ENCODE peak calls at places on chromosomes 1 and 21, in five cellular contexts. One of them, this sample, is unnamed.
A peak's percentile ranks its signal among the peaks of the same experiment; 100 is the strongest.

GRCh38 chr1:243748706-243749283 is 101.2 kb downstream of the AKT3 start:
- DNase-seq in mesendoderm: peak; percentile 83
- DNase-seq in mucosa of descending colon: no peak
- DNase-seq in CD8-positive, alpha-beta memory T cell: no peak
- DNase-seq in IMR-90: peak; percentile 88
- DNase-seq in this sample: peak; percentile 42

GRCh38 chr21:42781150-42781980 is 98.0 kb downstream of the WDR4 start:
- DNase-seq in mesendoderm: peak; percentile 81
- DNase-seq in mucosa of descending colon: no peak
- DNase-seq in CD8-positive, alpha-beta memory T cell: no peak
- DNase-seq in IMR-90: no peak
- DNase-seq in this sample: no peak

GRCh38 chr1:156284112-156284511 is at the start of gene TMEM79:
- DNase-seq in mesendoderm: no peak
- DNase-seq in mucosa of descending colon: no peak
- DNase-seq in CD8-positive, alpha-beta memory T cell: no peak
- DNase-seq in IMR-90: no peak
- DNase-seq in this sample: no peak

GRCh38 chr1:179178965-179179364 is 50.5 kb downstream of the ABL2 start:
- DNase-seq in mesendoderm: no peak
- DNase-seq in mucosa of descending colon: no peak
- DNase-seq in CD8-positive, alpha-beta memory T cell: no peak
- DNase-seq in IMR-90: peak; percentile 72
- DNase-seq in this sample: no peak

GRCh38 chr21:45822002-45822397 is 159.6 kb upstream of the COL6A1 start:
- DNase-seq in mesendoderm: no peak
- DNase-seq in mucosa of descending colon: no peak
- DNase-seq in CD8-positive, alpha-beta memory T cell: no peak
- DNase-seq in IMR-90: no peak
- DNase-seq in this sample: no peak

GRCh38 chr1:119367332-119368124 is 1.1 kb upstream of the HAO2 start:
- DNase-seq in mesendoderm: peak; percentile 71
- DNase-seq in mucosa of descending colon: no peak
- DNase-seq in CD8-positive, alpha-beta memory T cell: no peak
- DNase-seq in IMR-90: peak; percentile 45
- DNase-seq in this sample: no peak

GRCh38 chr1:10795305-10796021 is 983 bp downstream of the CASZ1 start:
- DNase-seq in mesendoderm: no peak
- DNase-seq in mucosa of descending colon: no peak
- DNase-seq in CD8-positive, alpha-beta memory T cell: no peak
- DNase-seq in IMR-90: no peak
- DNase-seq in this sample: no peak

GRCh38 chr1:57951390-57951789 is 527.5 kb upstream of the DAB1 start:
- DNase-seq in mesendoderm: no peak
- DNase-seq in mucosa of descending colon: no peak
- DNase-seq in CD8-positive, alpha-beta memory T cell: no peak
- DNase-seq in IMR-90: no peak
- DNase-seq in this sample: no peak

GRCh38 chr1:94697839-94698238 is 122.3 kb upstream of the SLC44A3 start:
- DNase-seq in mesendoderm: no peak
- DNase-seq in mucosa of descending colon: no peak
- DNase-seq in CD8-positive, alpha-beta memory T cell: no peak
- DNase-seq in IMR-90: no peak
- DNase-seq in this sample: no peak

GRCh38 chr1:175172503-175172902 is 20.1 kb downstream of the KIAA0040 start:
- DNase-seq in mesendoderm: no peak
- DNase-seq in mucosa of descending colon: no peak
- DNase-seq in CD8-positive, alpha-beta memory T cell: no peak
- DNase-seq in IMR-90: no peak
- DNase-seq in this sample: no peak

DNA sequence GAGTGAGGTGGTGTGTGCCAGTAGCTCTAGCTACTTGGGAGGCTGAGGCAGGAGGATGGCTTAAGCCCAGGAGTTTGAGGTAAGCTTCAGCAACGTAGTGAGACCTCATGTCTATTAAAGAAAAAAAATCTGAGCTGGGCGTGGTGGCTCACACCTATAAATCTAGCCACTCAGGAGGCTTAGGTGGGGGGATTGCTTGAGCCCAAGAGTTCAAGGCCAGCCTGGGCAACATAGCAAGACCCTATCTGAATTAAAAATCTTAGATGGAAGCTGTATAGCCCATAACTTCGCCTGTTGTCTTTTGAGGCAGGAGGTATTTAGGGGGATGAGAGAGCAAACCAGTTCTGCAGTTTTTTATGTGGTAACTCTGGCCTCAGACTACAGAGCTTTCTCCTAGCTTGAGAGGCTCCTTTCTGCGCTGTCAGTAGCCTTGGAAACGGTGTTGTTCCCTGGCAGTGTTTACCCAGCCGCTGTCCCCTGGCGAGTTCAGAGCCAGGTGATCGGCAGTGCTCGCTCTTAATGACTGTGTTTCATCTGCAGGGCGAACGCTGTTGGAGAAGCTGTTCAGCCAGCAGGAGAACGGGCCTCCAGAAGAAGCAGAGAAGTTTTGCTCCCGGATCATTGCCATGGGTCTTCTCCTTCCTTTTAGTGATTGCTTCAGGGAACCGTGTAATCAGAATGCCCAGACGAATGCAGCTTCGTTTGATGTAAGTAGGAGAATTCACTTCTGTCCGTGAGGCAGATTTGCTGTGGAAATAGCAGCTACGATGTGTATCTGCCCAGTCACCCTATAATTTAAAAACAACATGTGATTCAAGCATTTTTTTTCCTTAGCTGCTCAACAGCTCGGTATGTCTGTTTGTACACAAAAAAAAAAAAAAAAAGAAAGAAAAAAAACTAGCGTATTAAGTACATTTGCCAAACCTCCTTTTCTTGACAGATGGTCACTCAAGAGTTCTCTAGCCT is 31.2 kb downstream of the FMN2 start:
- DNase-seq in mesendoderm: peak; percentile 42
- DNase-seq in mucosa of descending colon: peak; percentile 59
- DNase-seq in CD8-positive, alpha-beta memory T cell: no peak
- DNase-seq in IMR-90: no peak
- DNase-seq in this sample: no peak
- H3K4me3 ChIP-seq in mesendoderm: no peak overlapping the region
- H3K4me3 ChIP-seq in mucosa of descending colon: no peak overlapping the region
- H3K4me3 ChIP-seq in CD8-positive, alpha-beta memory T cell: no peak overlapping the region
- H3K4me3 ChIP-seq in IMR-90: no peak overlapping the region
- H3K4me3 ChIP-seq in this sample: no peak overlapping the region

GRCh38 chr1:159921251-159921650 is 4.1 kb downstream of the TAGLN2 start:
- DNase-seq in mesendoderm: no peak
- DNase-seq in mucosa of descending colon: no peak
- DNase-seq in CD8-positive, alpha-beta memory T cell: no peak
- DNase-seq in IMR-90: peak; percentile 21
- DNase-seq in this sample: no peak
- H3K4me3 ChIP-seq in mesendoderm: no peak overlapping the region
- H3K4me3 ChIP-seq in mucosa of descending colon: no peak overlapping the region
- H3K4me3 ChIP-seq in CD8-positive, alpha-beta memory T cell: no peak overlapping the region
- H3K4me3 ChIP-seq in IMR-90: no peak overlapping the region
- H3K4me3 ChIP-seq in this sample: peak overlapping the region; percentile 95

DNA sequence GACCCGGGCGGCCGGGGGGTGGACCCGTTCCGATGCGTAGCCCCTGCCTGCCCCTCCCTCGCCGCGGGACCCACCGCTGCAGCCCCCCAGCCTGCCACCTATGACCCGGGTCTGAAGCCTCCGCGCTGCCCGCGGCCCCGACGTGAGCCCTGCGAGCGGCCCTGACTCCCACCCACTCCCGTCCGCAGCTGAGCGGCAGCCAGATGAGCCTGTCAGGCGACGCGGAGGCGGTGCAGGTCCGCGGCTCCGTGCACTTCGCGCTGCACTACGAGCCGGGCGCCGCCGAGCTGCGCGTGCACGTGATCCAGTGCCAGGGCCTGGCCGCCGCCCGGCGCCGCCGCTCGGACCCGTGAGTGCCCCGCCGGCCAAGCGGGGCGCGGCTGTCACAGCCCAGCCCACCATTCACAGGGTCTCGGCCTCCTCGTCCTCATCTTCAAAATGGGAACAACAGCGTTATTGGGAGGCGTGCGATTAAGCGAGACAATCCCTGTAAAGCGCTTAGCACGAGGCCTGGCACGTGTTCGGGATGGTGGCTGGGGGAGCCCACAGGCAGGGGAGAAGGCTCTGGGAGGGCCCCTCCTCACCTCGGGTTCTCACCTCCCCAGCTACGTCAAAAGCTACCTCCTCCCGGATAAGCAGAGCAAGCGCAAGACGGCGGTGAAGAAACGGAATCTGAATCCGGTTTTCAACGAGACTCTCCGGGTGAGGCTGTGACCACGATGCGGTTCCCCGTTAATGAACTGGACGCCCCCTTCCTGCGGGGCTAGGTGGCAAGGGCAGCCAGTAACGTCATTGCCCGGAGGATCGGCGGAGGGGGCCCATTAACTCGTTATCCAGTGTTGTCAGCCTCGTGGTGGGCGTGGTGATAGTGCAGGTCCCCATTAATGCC is 8.2 kb downstream of the SYTL1 start:
- DNase-seq in mesendoderm: peak; percentile 91
- DNase-seq in mucosa of descending colon: peak; percentile 81
- DNase-seq in CD8-positive, alpha-beta memory T cell: no peak
- DNase-seq in IMR-90: peak; percentile 60
- DNase-seq in this sample: no peak
- H3K4me3 ChIP-seq in mesendoderm: peak overlapping the region; percentile 48
- H3K4me3 ChIP-seq in mucosa of descending colon: no peak overlapping the region
- H3K4me3 ChIP-seq in CD8-positive, alpha-beta memory T cell: no peak overlapping the region
- H3K4me3 ChIP-seq in IMR-90: peak overlapping the region; percentile 48
- H3K4me3 ChIP-seq in this sample: no peak overlapping the region

GRCh38 chr1:39633422-39633821 is 6.0 kb downstream of the HEYL start:
- DNase-seq in mesendoderm: no peak
- DNase-seq in mucosa of descending colon: no peak
- DNase-seq in CD8-positive, alpha-beta memory T cell: no peak
- DNase-seq in IMR-90: no peak
- DNase-seq in this sample: no peak
- H3K4me3 ChIP-seq in mesendoderm: no peak overlapping the region
- H3K4me3 ChIP-seq in mucosa of descending colon: no peak overlapping the region
- H3K4me3 ChIP-seq in CD8-positive, alpha-beta memory T cell: no peak overlapping the region
- H3K4me3 ChIP-seq in IMR-90: no peak overlapping the region
- H3K4me3 ChIP-seq in this sample: no peak overlapping the region

This sample was measured in naive thymus-derived CD4-positive, alpha-beta T cell.